ENCODE peak calls at places on chromosomes 2 and 18, in six cellular contexts. F is tibial artery, Q is lower lobe of right lung, B is choroid plexus epithelial cell, R is endothelial cell, P is lung. M is an unnamed sample.

GRCh38 chr2:98485453-98485755 is 40.7 kb downstream of the INPP4A start:
- DNase-seq in F (no peak), Q (no peak), B (no peak), R (no peak), P (no peak), M (no peak)

GRCh38 chr2:233350708-233351107 is 3.6 kb upstream of the DGKD start:
- DNase-seq in F (no peak), Q (no peak), B (peak), R (no peak), P (no peak), M (no peak)

GRCh38 chr2:47501374-47502200 is 98.6 kb downstream of the MSH2 start:
- DNase-seq in F (no peak), Q (no peak), B (peak), R (no peak), P (no peak), M (no peak)

GRCh38 chr2:18719978-18720775 is 130.8 kb upstream of the NT5C1B start:
- DNase-seq in F (peak), Q (no peak), B (peak), R (no peak), P (no peak), M (no peak)

GRCh38 chr2:178194600-178195389 is 483 bp downstream of the OSBPL6 start:
- DNase-seq in F (peak), Q (peak), B (peak), R (peak), P (peak), M (peak)

GRCh38 chr2:94763318-94763717 is 107.9 kb upstream of the TEKT4 start:
- DNase-seq in F (no peak), Q (no peak), B (no peak), R (no peak), P (no peak), M (no peak)

GRCh38 chr2:163132850-163133249 is 294.3 kb upstream of the KCNH7 start:
- DNase-seq in F (no peak), Q (no peak), B (peak), R (no peak), P (no peak), M (no peak)

GRCh38 chr2:72920317-72921087 is 3.2 kb downstream of the EMX1 start:
- DNase-seq in F (no peak), Q (no peak), B (peak), R (peak), P (no peak), M (no peak)

GRCh38 chr2:218228366-218229092 is 11.5 kb downstream of the ARPC2 start:
- DNase-seq in F (no peak), Q (no peak), B (peak), R (no peak), P (no peak), M (no peak)

GRCh38 chr2:33069894-33070651 is 123.3 kb downstream of the LTBP1 start:
- DNase-seq in F (peak), Q (no peak), B (peak), R (no peak), P (no peak), M (no peak)

GRCh38 chr18:22309191-22309590 is 108.5 kb downstream of the CTAGE1 start:
- DNase-seq in F (no peak), Q (no peak), B (peak), R (no peak), P (no peak), M (no peak)

GRCh38 chr18:57943723-57944122 is 100.3 kb upstream of the NEDD4L start:
- DNase-seq in F (no peak), Q (no peak), B (peak), R (no peak), P (no peak), M (no peak)

GRCh38 chr2:193868833-193869232 is 1674.1 kb upstream of the TMEFF2 start:
- DNase-seq in F (no peak), Q (no peak), B (no peak), R (no peak), P (no peak), M (no peak)

GRCh38 chr2:214696681-214697080 is 112.8 kb downstream of the BARD1 start:
- DNase-seq in F (no peak), Q (no peak), B (no peak), R (no peak), P (no peak), M (no peak)

GRCh38 chr2:232927793-232928563 is 57.9 kb downstream of the SNORC start:
- DNase-seq in F (no peak), Q (no peak), B (no peak), R (peak), P (no peak), M (peak)

GRCh38 chr2:159211447-159212396 is 74.8 kb downstream of the WDSUB1 start:
- DNase-seq in F (no peak), Q (no peak), B (peak), R (no peak), P (no peak), M (no peak)

GRCh38 chr2:189076572-189076971 is 102.4 kb downstream of the COL3A1 start:
- DNase-seq in F (peak), Q (no peak), B (peak), R (no peak), P (no peak), M (no peak)

GRCh38 chr2:46164581-46165301 is 132.5 kb upstream of the EPAS1 start:
- DNase-seq in F (peak), Q (no peak), B (peak), R (no peak), P (peak), M (no peak)

GRCh38 chr2:28366496-28367282 is 26.0 kb upstream of the FOSL2 start:
- DNase-seq in F (no peak), Q (no peak), B (peak), R (no peak), P (no peak), M (no peak)

GRCh38 chr2:99756059-99756458 is 266.2 kb upstream of the REV1 start:
- DNase-seq in F (no peak), Q (no peak), B (no peak), R (no peak), P (no peak), M (no peak)

GRCh38 chr2:241491549-241492173 is 16.7 kb downstream of the STK25 start:
- DNase-seq in F (no peak), Q (no peak), B (no peak), R (no peak), P (no peak), M (no peak)

GRCh38 chr2:215188078-215188477 is 49.7 kb upstream of the ABCA12 start:
- DNase-seq in F (no peak), Q (no peak), B (no peak), R (no peak), P (no peak), M (no peak)

GRCh38 chr2:158202151-158202778 is 100.6 kb downstream of the UPP2 start:
- DNase-seq in F (no peak), Q (no peak), B (peak), R (no peak), P (no peak), M (no peak)

GRCh38 chr2:17133052-17133671 is 385.1 kb downstream of the RAD51AP2 start:
- DNase-seq in F (no peak), Q (no peak), B (no peak), R (no peak), P (no peak), M (no peak)

GRCh38 chr2:167196461-167197252 is 308.4 kb downstream of the XIRP2 start:
- DNase-seq in F (no peak), Q (peak), B (peak), R (no peak), P (no peak), M (no peak)

GRCh38 chr18:63225434-63225833 is 94.1 kb downstream of the BCL2 start:
- DNase-seq in F (no peak), Q (no peak), B (no peak), R (no peak), P (no peak), M (no peak)

GRCh38 chr2:74540291-74540690 is 10.6 kb downstream of the HTRA2 start:
- DNase-seq in F (peak), Q (no peak), B (no peak), R (no peak), P (no peak), M (no peak)

GRCh38 chr2:240225116-240225515 is 84.7 kb upstream of the OTOS start:
- DNase-seq in F (no peak), Q (no peak), B (no peak), R (no peak), P (no peak), M (peak)

GRCh38 chr18:67771271-67771670 is 254.8 kb upstream of the DSEL start:
- DNase-seq in F (no peak), Q (no peak), B (peak), R (no peak), P (no peak), M (no peak)

DNA sequence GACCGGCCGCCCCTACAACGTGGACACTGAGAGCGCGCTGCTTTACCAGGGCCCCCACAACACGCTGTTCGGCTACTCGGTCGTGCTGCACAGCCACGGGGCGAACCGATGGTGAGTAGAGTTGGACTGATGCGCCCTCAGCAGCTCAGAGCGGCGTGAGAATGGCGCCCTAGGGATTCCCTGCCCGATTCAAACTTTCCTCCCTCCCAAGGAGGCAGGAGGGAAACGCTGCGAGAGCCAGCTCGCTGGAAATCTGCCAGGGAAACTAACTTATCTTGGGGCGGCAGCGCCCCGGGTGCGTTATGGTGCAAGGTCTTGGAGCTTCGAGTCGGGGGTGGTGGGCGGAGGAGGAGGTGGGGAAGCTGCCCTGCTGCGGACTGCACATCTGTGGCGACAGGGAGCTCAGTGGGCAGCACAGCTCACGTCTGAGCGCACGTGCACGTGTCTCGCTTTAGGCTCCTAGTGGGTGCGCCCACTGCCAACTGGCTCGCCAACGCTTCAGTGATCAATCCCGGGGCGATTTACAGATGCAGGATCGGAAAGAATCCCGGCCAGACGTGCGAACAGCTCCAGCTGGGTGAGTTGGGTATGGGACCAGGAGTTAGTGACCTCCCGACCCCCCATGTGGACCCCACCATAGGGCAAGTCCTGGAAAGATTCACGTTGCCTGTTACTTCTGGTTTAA is 697 bp downstream of the ITGA4 start:
- DNase-seq in F (peak), Q (peak), B (peak), R (peak), P (no peak), M (peak)
- TF ChIP-seq CTCF in F (no peak), Q (no peak), B (peak), R (no peak), P (no peak), M (no peak)

GRCh38 chr2:61854435-61855177 is 746 bp upstream of the FAM161A start:
- DNase-seq in F (peak), Q (peak), B (peak), R (peak), P (peak), M (peak)
- TF ChIP-seq CTCF in F (no peak), Q (no peak), B (no peak), R (no peak), P (no peak), M (no peak)

DNA sequence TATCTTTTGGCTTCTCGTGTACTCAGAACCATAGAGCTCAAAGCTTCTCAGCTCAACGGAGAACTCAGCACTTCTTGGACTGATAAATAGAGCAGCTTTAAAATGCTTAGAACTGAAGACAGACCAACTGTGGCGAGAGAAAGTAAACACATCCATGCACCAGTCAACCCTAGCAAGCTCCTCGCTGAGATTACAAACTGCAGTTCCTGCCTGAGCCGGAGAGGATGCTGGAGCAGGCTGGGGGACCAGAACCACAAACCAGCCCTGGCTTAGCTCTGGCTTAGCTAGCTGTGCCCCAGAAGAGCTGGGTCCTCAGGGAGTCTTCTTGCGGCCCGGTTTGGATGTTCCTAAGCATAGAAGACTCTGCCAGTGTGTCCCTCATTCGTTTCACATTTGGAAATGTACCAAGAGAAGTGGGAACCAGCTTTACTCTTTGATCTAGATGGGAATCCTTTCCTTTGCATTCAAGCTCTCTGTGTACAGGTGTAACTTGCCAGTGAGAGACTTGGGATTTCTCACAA is 5.6 kb downstream of the PAX8 start:
- DNase-seq in F (no peak), Q (no peak), B (peak), R (peak), P (no peak), M (no peak)
- TF ChIP-seq CTCF in F (no peak), Q (no peak), B (peak), R (no peak), P (no peak), M (peak)

GRCh38 chr2:223669453-223670225 is 67.5 kb upstream of the SCG2 start:
- DNase-seq in F (no peak), Q (no peak), B (peak), R (no peak), P (no peak), M (no peak)

DNA sequence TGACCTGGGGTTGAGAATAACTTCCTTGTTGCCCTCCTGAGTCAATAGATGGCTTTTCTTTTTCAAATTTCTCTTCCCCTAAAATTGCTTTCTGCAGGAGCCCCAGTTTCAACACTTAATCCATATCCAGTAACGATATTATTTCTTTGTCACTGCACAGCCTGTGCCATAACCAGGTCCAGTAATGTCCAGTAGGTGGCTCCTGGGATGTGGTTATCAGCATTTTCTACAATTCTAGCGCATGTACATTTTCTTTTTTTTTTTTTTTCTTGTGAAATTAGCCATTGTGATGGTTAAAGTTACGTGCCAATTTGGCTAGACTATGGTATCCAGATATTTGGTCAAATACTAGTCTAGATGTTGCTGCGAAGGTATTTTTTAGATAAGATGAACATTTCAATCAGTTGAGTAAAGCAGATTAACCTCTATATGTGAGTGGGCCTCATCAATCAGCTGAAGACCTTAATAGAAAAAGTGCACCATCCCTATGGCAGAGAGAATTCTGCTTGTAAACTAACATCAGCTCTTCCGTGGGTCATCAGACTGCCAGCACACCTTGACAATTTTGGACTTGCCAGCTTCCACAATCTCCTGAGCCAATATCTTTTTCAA is 72.9 kb upstream of the SCG2 start:
- DNase-seq in F (no peak), Q (no peak), B (peak), R (peak), P (no peak), M (no peak)
- TF ChIP-seq CTCF in F (peak), Q (peak), B (peak), R (peak), P (no peak), M (peak)

GRCh38 chr2:44668336-44668735 is 273.2 kb upstream of the SIX3 start:
- DNase-seq in F (no peak), Q (no peak), B (peak), R (no peak), P (no peak), M (no peak)
- TF ChIP-seq CTCF in F (no peak), Q (no peak), B (peak), R (no peak), P (no peak), M (no peak)

GRCh38 chr18:74623047-74623816 is 25.6 kb downstream of the ZNF407 start:
- DNase-seq in F (no peak), Q (no peak), B (peak), R (no peak), P (no peak), M (no peak)
- TF ChIP-seq CTCF in F (peak), Q (peak), B (peak), R (peak), P (no peak), M (peak)

GRCh38 chr2:234669611-234670010 is 172.7 kb upstream of the ARL4C start:
- DNase-seq in F (no peak), Q (no peak), B (no peak), R (no peak), P (no peak), M (no peak)
- TF ChIP-seq CTCF in F (no peak), Q (no peak), B (peak), R (peak), P (no peak), M (peak)